ENCODE peak calls at places on chromosomes 2 and 18, in five cellular contexts. One of them, this sample, is unnamed.

GRCh38 chr18:47594621-47595086 is 335.8 kb downstream of the SMAD2 start:
- DNase-seq in SK-N-SH: peak
- DNase-seq in K562: no peak
- DNase-seq in GM12878: no peak
- DNase-seq in HepG2: no peak
- DNase-seq in this sample: no peak

GRCh38 chr2:236286866-236287545 is 22.8 kb upstream of the ASB18 start:
- DNase-seq in SK-N-SH: no peak
- DNase-seq in K562: peak
- DNase-seq in GM12878: no peak
- DNase-seq in HepG2: no peak
- DNase-seq in this sample: no peak

GRCh38 chr2:180124273-180124881 is 117.3 kb upstream of the CWC22 start:
- DNase-seq in SK-N-SH: peak
- DNase-seq in K562: peak
- DNase-seq in GM12878: peak
- DNase-seq in HepG2: peak
- DNase-seq in this sample: peak

GRCh38 chr2:41963661-41964525 is 83.9 kb upstream of the PKDCC start:
- DNase-seq in SK-N-SH: peak
- DNase-seq in K562: no peak
- DNase-seq in GM12878: no peak
- DNase-seq in HepG2: peak
- DNase-seq in this sample: no peak

GRCh38 chr2:70641263-70641784 is 87.7 kb upstream of the TGFA start:
- DNase-seq in SK-N-SH: no peak
- DNase-seq in K562: no peak
- DNase-seq in GM12878: no peak
- DNase-seq in HepG2: no peak
- DNase-seq in this sample: no peak

GRCh38 chr2:237235383-237236095 is 149.8 kb downstream of the COPS8 start:
- DNase-seq in SK-N-SH: no peak
- DNase-seq in K562: no peak
- DNase-seq in GM12878: no peak
- DNase-seq in HepG2: peak
- DNase-seq in this sample: no peak

GRCh38 chr2:79453918-79454317 is 58.9 kb upstream of the CTNNA2 start:
- DNase-seq in SK-N-SH: no peak
- DNase-seq in K562: no peak
- DNase-seq in GM12878: no peak
- DNase-seq in HepG2: no peak
- DNase-seq in this sample: no peak

GRCh38 chr18:59359576-59359952 is 499 bp upstream of the LMAN1 start:
- DNase-seq in SK-N-SH: no peak
- DNase-seq in K562: no peak
- DNase-seq in GM12878: no peak
- DNase-seq in HepG2: no peak
- DNase-seq in this sample: no peak

GRCh38 chr2:221787561-221787960 is 215.5 kb upstream of the EPHA4 start:
- DNase-seq in SK-N-SH: no peak
- DNase-seq in K562: no peak
- DNase-seq in GM12878: no peak
- DNase-seq in HepG2: no peak
- DNase-seq in this sample: no peak

GRCh38 chr18:63207154-63207790 is 112.3 kb downstream of the BCL2 start:
- DNase-seq in SK-N-SH: no peak
- DNase-seq in K562: no peak
- DNase-seq in GM12878: no peak
- DNase-seq in HepG2: no peak
- DNase-seq in this sample: no peak

GRCh38 chr2:263022-263738 is 652 bp downstream of the SH3YL1 start:
- DNase-seq in SK-N-SH: no peak
- DNase-seq in K562: no peak
- DNase-seq in GM12878: no peak
- DNase-seq in HepG2: no peak
- DNase-seq in this sample: no peak

GRCh38 chr2:23241611-23242245 is 143.3 kb upstream of the KLHL29 start:
- DNase-seq in SK-N-SH: no peak
- DNase-seq in K562: no peak
- DNase-seq in GM12878: no peak
- DNase-seq in HepG2: no peak
- DNase-seq in this sample: no peak

GRCh38 chr2:15899751-15900493 is 40.4 kb upstream of the MYCN start:
- DNase-seq in SK-N-SH: no peak
- DNase-seq in K562: no peak
- DNase-seq in GM12878: no peak
- DNase-seq in HepG2: no peak
- DNase-seq in this sample: no peak

GRCh38 chr18:59197636-59198035 is 22.3 kb upstream of the GRP start:
- DNase-seq in SK-N-SH: no peak
- DNase-seq in K562: no peak
- DNase-seq in GM12878: no peak
- DNase-seq in HepG2: no peak
- DNase-seq in this sample: no peak

GRCh38 chr2:150491430-150491829 is 4.0 kb upstream of the RND3 start:
- DNase-seq in SK-N-SH: no peak
- DNase-seq in K562: no peak
- DNase-seq in GM12878: no peak
- DNase-seq in HepG2: no peak
- DNase-seq in this sample: no peak

GRCh38 chr2:9897331-9897737 is 54.1 kb downstream of the TAF1B start:
- DNase-seq in SK-N-SH: no peak
- DNase-seq in K562: no peak
- DNase-seq in GM12878: peak
- DNase-seq in HepG2: no peak
- DNase-seq in this sample: peak

GRCh38 chr2:205564761-205565160 is 117.5 kb upstream of the NRP2 start:
- DNase-seq in SK-N-SH: no peak
- DNase-seq in K562: no peak
- DNase-seq in GM12878: no peak
- DNase-seq in HepG2: no peak
- DNase-seq in this sample: no peak

GRCh38 chr2:96530474-96531357 is 5.8 kb upstream of the ARID5A start:
- DNase-seq in SK-N-SH: no peak
- DNase-seq in K562: no peak
- DNase-seq in GM12878: no peak
- DNase-seq in HepG2: no peak
- DNase-seq in this sample: no peak

GRCh38 chr2:37665038-37665437 is 6.4 kb downstream of the CDC42EP3 start:
- DNase-seq in SK-N-SH: no peak
- DNase-seq in K562: no peak
- DNase-seq in GM12878: no peak
- DNase-seq in HepG2: no peak
- DNase-seq in this sample: no peak

GRCh38 chr2:192245329-192245728 is 50.6 kb upstream of the TMEFF2 start:
- DNase-seq in SK-N-SH: no peak
- DNase-seq in K562: no peak
- DNase-seq in GM12878: no peak
- DNase-seq in HepG2: no peak
- DNase-seq in this sample: no peak

GRCh38 chr2:27350106-27350693 is 6.4 kb downstream of the GTF3C2 start:
- DNase-seq in SK-N-SH: no peak
- DNase-seq in K562: no peak
- DNase-seq in GM12878: no peak
- DNase-seq in HepG2: no peak
- DNase-seq in this sample: no peak

GRCh38 chr2:167331636-167332232 is 443.5 kb downstream of the XIRP2 start:
- DNase-seq in SK-N-SH: peak
- DNase-seq in K562: no peak
- DNase-seq in GM12878: no peak
- DNase-seq in HepG2: peak
- DNase-seq in this sample: no peak

GRCh38 chr2:211014376-211014775 is 458.0 kb downstream of the CPS1 start:
- DNase-seq in SK-N-SH: no peak
- DNase-seq in K562: no peak
- DNase-seq in GM12878: no peak
- DNase-seq in HepG2: peak
- DNase-seq in this sample: no peak

GRCh38 chr2:156800781-156801366 is 364.7 kb downstream of the GPD2 start:
- DNase-seq in SK-N-SH: no peak
- DNase-seq in K562: no peak
- DNase-seq in GM12878: no peak
- DNase-seq in HepG2: no peak
- DNase-seq in this sample: no peak

GRCh38 chr2:156803243-156803642 is 367.1 kb downstream of the GPD2 start:
- DNase-seq in SK-N-SH: no peak
- DNase-seq in K562: no peak
- DNase-seq in GM12878: no peak
- DNase-seq in HepG2: no peak
- DNase-seq in this sample: no peak

GRCh38 chr2:156792242-156792840 is 356.2 kb downstream of the GPD2 start:
- DNase-seq in SK-N-SH: no peak
- DNase-seq in K562: no peak
- DNase-seq in GM12878: no peak
- DNase-seq in HepG2: no peak
- DNase-seq in this sample: no peak

GRCh38 chr2:156800065-156800556 is 363.9 kb downstream of the GPD2 start:
- DNase-seq in SK-N-SH: no peak
- DNase-seq in K562: no peak
- DNase-seq in GM12878: no peak
- DNase-seq in HepG2: no peak
- DNase-seq in this sample: no peak

GRCh38 chr2:156797832-156798231 is 361.7 kb downstream of the GPD2 start:
- DNase-seq in SK-N-SH: no peak
- DNase-seq in K562: peak
- DNase-seq in GM12878: no peak
- DNase-seq in HepG2: no peak
- DNase-seq in this sample: no peak
- H3K9ac ChIP-seq in SK-N-SH: no peak
- H3K9ac ChIP-seq in K562: no peak
- H3K9ac ChIP-seq in GM12878: no peak
- H3K9ac ChIP-seq in HepG2: no peak
- H3K9ac ChIP-seq in this sample: no peak

GRCh38 chr2:61980758-61981157 is 75.3 kb downstream of the COMMD1 start:
- DNase-seq in SK-N-SH: no peak
- DNase-seq in K562: no peak
- DNase-seq in GM12878: no peak
- DNase-seq in HepG2: no peak
- DNase-seq in this sample: no peak

DNA sequence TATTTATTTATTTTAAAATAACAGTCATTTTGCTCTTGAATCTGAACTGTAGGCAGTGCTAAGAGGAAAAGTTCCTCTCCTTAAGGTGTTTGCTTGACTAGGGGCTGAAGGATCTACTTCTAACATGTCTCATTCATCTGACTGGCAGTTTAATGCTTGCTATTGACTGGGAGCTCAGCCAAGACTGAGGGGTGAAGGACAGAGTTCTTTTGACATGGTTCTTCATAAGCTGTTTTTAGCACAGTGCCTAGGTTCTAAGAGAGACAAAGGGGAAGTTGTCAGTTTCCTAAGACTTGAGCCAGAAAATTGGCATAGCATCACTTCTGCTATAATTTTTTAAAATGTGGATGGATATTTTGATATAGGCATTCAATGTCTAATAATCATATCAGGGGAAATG is 73.0 kb downstream of the COMMD1 start:
- DNase-seq in SK-N-SH: no peak
- DNase-seq in K562: no peak
- DNase-seq in GM12878: peak
- DNase-seq in HepG2: peak
- DNase-seq in this sample: no peak
- TF ChIP-seq REST in SK-N-SH: no peak
- TF ChIP-seq REST in K562: no peak
- TF ChIP-seq REST in GM12878: no peak
- TF ChIP-seq REST in HepG2: no peak
- TF ChIP-seq REST in this sample: no peak

GRCh38 chr18:57980573-57981348 is 63.3 kb upstream of the NEDD4L start:
- DNase-seq in SK-N-SH: no peak
- DNase-seq in K562: no peak
- DNase-seq in GM12878: no peak
- DNase-seq in HepG2: no peak
- DNase-seq in this sample: no peak

GRCh38 chr18:57976230-57976773 is 67.7 kb upstream of the NEDD4L start:
- DNase-seq in SK-N-SH: no peak
- DNase-seq in K562: no peak
- DNase-seq in GM12878: no peak
- DNase-seq in HepG2: no peak
- DNase-seq in this sample: no peak

GRCh38 chr18:57974585-57974984 is 69.4 kb upstream of the NEDD4L start:
- DNase-seq in SK-N-SH: no peak
- DNase-seq in K562: no peak
- DNase-seq in GM12878: no peak
- DNase-seq in HepG2: peak
- DNase-seq in this sample: no peak

GRCh38 chr18:57973889-57974288 is 70.1 kb upstream of the NEDD4L start:
- DNase-seq in SK-N-SH: no peak
- DNase-seq in K562: no peak
- DNase-seq in GM12878: no peak
- DNase-seq in HepG2: no peak
- DNase-seq in this sample: no peak

DNA sequence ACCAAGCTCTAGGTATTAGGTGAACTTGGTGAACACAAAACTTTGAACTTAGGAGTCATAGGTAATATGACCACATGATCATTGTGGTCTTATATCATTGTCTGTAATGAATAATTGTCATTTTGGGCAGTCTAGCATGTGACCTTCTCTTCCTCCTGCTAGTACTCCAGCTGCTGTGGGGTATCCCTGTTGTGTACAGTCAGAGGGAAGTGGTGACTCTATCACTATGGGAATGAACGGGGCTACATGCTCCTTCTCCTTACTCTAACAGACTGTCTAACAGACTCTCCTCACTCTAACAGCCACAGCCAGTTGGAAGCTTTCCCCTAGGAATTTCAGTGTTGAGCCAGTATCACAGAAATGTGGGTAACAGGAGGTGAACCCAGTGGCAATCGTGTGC is 68.2 kb upstream of the NEDD4L start:
- DNase-seq in SK-N-SH: no peak
- DNase-seq in K562: no peak
- DNase-seq in GM12878: no peak
- DNase-seq in HepG2: no peak
- DNase-seq in this sample: no peak
- H3K9ac ChIP-seq in SK-N-SH: no peak
- H3K9ac ChIP-seq in K562: no peak
- H3K9ac ChIP-seq in GM12878: peak
- H3K9ac ChIP-seq in HepG2: no peak
- H3K9ac ChIP-seq in this sample: no peak

DNA sequence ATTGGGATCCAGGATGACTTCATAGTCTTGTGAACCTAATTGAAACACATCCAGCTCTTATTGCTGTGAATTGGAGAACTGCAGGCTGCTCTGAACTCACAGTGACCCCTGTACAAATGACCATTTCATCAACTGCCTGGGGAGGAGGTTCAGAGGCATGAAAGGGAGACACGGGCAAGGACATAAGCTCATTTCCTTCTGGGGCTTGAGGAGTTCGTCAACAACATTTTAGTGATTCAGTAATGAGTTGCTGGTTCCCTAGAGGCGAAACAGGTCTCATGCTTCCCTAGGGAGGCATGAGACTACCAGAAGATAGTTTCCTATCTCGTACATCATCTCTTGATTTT is 422.6 kb downstream of the LPIN1 start:
- DNase-seq in SK-N-SH: no peak
- DNase-seq in K562: peak
- DNase-seq in GM12878: no peak
- DNase-seq in HepG2: no peak
- DNase-seq in this sample: no peak
- TF ChIP-seq REST in SK-N-SH: no peak
- TF ChIP-seq REST in K562: no peak
- TF ChIP-seq REST in GM12878: no peak
- TF ChIP-seq REST in HepG2: no peak
- TF ChIP-seq REST in this sample: no peak